ENCODE peak calls at places on chromosomes 3 and 15, in five cellular contexts. T, C, U, X and M are unnamed samples.

GRCh38 chr3:38111696-38112377 is 25.1 kb downstream of the ACAA1 start:
- DNase-seq in X (no peak), C (no peak), U (no peak), T (no peak), M (no peak)

GRCh38 chr3:79983063-79983561 is 215.3 kb upstream of the ROBO1 start:
- DNase-seq in T (no peak), X (no peak), U (no peak), C (no peak), M (no peak)

GRCh38 chr3:45362768-45363167 is 25.6 kb upstream of the LARS2 start:
- DNase-seq in C (no peak), T (no peak), U (no peak), X (no peak), M (no peak)

GRCh38 chr15:52348056-52348745 is 52.6 kb upstream of the MYO5C start:
- DNase-seq in C (no peak), T (no peak), X (no peak), U (no peak), M (no peak)

GRCh38 chr3:52044869-52045616 is 11.3 kb downstream of the DUSP7 start:
- DNase-seq in U (no peak), C (no peak), X (no peak), T (no peak), M (no peak)

GRCh38 chr15:75067123-75067854 is 43.9 kb downstream of the PPCDC start:
- DNase-seq in T (no peak), U (no peak), C (no peak), X (peak), M (no peak)

GRCh38 chr15:34241376-34242350 is 16.8 kb downstream of the EMC4 start:
- DNase-seq in C (peak), U (no peak), X (peak), T (peak), M (peak)

GRCh38 chr15:39969002-39969394 is 35.1 kb downstream of the EIF2AK4 start:
- DNase-seq in C (no peak), U (no peak), T (no peak), X (no peak), M (no peak)

GRCh38 chr3:145716519-145716918 is 444.5 kb downstream of the PLOD2 start:
- DNase-seq in T (no peak), X (no peak), C (no peak), U (no peak), M (no peak)

GRCh38 chr3:4776399-4776979 is 202.7 kb upstream of the BHLHE40 start:
- DNase-seq in C (no peak), X (no peak), U (no peak), T (no peak), M (no peak)

GRCh38 chr15:94293411-94294402 is 62.3 kb downstream of the MCTP2 start:
- DNase-seq in U (no peak), X (no peak), C (no peak), T (no peak), M (no peak)

GRCh38 chr15:40992241-40992741 is 39.0 kb downstream of the CHAC1 start:
- DNase-seq in C (no peak), T (no peak), X (no peak), U (no peak), M (no peak)

GRCh38 chr3:32146669-32147315 is 40.4 kb downstream of the GPD1L start:
- DNase-seq in X (no peak), C (peak), T (no peak), U (no peak), M (no peak)